ENCODE peak calls at places on chromosomes 3 and 15, in five cellular contexts. T is BE2C, G is WTC11, H is nephron progenitor cell, I is spleen. C is an unnamed sample.

GRCh38 chr3:151156618-151157216 is 46.3 kb downstream of the GPR171 start:
- DNase-seq in H (peak), T (peak), G (peak), I (no peak), C (no peak)

GRCh38 chr15:65916664-65917406 is 47.5 kb downstream of the RAB11A start:
- DNase-seq in I (peak), G (peak), H (peak), T (peak), C (peak)

GRCh38 chr3:132343018-132343612 is 25.9 kb downstream of the ACP3 start:
- DNase-seq in I (no peak), T (peak), G (peak), H (peak), C (no peak)

GRCh38 chr3:42403737-42404136 is 6.7 kb downstream of the LYZL4 start:
- DNase-seq in I (no peak), H (no peak), G (no peak), T (no peak), C (no peak)

GRCh38 chr3:31878231-31878838 is 102.7 kb downstream of the OSBPL10 start:
- DNase-seq in H (no peak), G (no peak), T (no peak), I (no peak), C (no peak)

GRCh38 chr15:40695469-40695910 is 516 bp downstream of the RAD51 start:
- DNase-seq in I (no peak), T (no peak), G (no peak), H (no peak), C (no peak)

GRCh38 chr15:66679657-66680108 is 22.4 kb upstream of the SMAD6 start:
- DNase-seq in G (peak), H (no peak), T (peak), I (no peak), C (peak)

GRCh38 chr3:14404396-14405119 is 2.2 kb downstream of the SLC6A6 start:
- DNase-seq in H (no peak), G (no peak), T (no peak), I (no peak), C (no peak)

GRCh38 chr15:60076582-60077263 is 72.6 kb downstream of the FOXB1 start:
- DNase-seq in G (no peak), T (no peak), I (no peak), H (no peak), C (no peak)

GRCh38 chr3:122786067-122786466 is 7.6 kb downstream of the HSPBAP1 start:
- DNase-seq in I (no peak), H (no peak), G (no peak), T (no peak), C (no peak)

GRCh38 chr15:68642491-68642845 is 63.7 kb downstream of the CORO2B start:
- DNase-seq in G (no peak), T (no peak), I (peak), H (no peak), C (no peak)
- TF ChIP-seq CTCF in G (no peak), T (no peak), I (no peak), H (no peak), C (no peak)

DNA sequence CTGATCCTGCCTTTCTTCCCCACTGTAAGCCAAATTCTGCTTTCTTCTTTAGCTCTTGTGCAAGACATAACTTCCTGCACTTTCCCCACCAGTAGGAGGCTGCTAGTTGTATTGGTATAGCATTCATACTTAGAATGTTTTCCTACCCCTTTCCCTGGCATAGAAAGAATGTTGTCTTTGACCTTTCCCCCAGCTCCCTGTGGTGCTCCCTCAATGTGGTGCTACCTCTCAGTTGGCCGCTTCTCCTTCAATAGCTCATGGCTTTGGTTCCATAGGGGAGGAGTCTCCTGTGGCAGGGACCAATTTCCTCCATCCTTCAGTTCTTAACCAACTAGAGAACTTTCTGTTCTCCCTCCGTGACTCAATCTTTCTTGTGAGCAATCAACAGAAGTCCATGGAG is 67.5 kb upstream of the AKAP13 start:
- DNase-seq in H (no peak), T (no peak), I (no peak), G (no peak), C (no peak)
- TF ChIP-seq CTCF in H (no peak), T (no peak), I (no peak), G (no peak), C (no peak)

DNA sequence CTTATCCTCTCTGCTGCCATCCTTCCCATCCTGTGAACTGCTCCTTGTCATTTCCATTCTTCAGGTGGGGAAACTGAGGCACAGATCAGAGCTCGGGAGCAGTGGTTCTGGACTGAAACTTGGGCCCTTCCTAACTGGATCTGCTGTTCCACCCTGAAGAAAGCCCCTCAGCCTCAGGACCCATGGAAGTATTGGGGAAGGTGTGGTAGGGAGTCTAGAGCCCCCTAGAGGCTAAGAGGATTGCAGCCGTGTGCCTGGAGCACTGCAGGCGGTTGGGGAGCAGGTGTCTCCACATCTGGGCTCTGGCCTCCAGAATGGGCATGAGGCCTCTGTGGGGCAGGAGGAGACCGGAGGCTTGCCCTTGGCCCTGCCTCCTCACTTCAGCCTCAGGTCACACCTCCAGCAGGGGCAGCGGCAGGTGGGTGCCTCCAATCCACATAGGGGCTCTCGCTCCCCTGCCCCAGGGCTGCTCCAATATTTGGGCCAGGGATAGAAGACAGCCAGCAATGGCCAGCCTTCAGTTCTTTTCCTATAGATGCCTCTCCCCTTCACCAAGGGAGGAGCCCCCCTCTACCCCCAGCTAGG is 28.1 kb downstream of the DNAJB8 start:
- DNase-seq in H (no peak), T (no peak), G (peak), I (no peak), C (no peak)
- TF ChIP-seq CTCF in H (peak), T (peak), G (peak), I (peak), C (peak)

GRCh38 chr3:52388933-52389332 is 56.0 kb downstream of the SEMA3G start:
- DNase-seq in T (no peak), H (no peak), G (no peak), I (no peak), C (no peak)
- TF ChIP-seq CTCF in T (no peak), H (no peak), G (no peak), I (no peak), C (no peak)

GRCh38 chr15:49620658-49621326 is at the start of the genes DTWD1 and FAM227B:
- DNase-seq in G (peak), T (peak), H (peak), I (peak), C (peak)

GRCh38 chr15:49620174-49620573 is 444 bp downstream of the FAM227B start:
- DNase-seq in G (no peak), T (no peak), I (no peak), H (no peak), C (no peak)

GRCh38 chr15:49624046-49624445 is 3.2 kb downstream of the DTWD1 start:
- DNase-seq in G (no peak), I (no peak), T (no peak), H (no peak), C (no peak)

GRCh38 chr15:49621327-49622210 is 721 bp downstream of the DTWD1 start:
- DNase-seq in T (no peak), I (no peak), G (no peak), H (no peak), C (no peak)

GRCh38 chr15:49622561-49622960 is 1.7 kb downstream of the DTWD1 start:
- DNase-seq in I (no peak), T (no peak), H (no peak), G (no peak), C (no peak)
- TF ChIP-seq CTCF in I (no peak), T (peak), H (no peak), G (no peak), C (no peak)

DNA sequence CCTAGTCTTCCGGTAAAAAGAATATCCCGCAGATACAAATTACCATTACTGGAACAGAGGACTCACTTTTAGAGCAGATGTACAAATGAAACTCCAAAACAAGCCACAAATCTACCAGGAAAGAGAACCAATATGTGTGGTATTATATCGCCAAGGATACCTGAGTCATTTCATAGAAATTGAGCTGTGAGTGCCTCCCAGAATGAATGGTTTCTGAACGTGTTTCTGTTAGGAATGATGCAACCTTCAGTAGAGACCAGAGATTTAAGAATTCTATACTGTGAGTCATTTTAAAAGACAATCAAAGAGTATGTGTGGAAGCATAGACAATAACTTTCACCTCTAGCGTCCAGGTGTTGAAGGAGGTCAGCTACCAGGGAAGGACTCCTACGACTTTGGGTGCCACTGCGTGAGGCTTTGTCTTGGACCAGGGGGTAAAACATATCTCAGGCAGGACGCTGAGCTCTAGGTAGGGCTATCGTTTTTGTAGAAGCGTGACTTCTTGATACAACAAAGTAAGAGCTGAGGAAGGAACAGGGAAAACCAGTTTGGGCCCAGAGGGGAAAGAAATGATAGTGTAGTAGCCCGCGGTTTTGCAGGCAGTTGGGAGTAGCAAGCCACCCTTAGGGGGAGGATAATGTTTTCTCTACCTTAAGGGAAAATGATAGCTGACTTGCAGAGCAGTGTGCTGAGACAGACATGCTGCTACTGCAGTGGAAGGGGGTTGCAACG is 210.5 kb downstream of the TP63 start:
- DNase-seq in G (no peak), T (no peak), I (no peak), H (no peak), C (no peak)
- TF ChIP-seq CTCF in G (no peak), T (no peak), I (no peak), H (no peak), C (no peak)

GRCh38 chr3:81218023-81218422 is 543.4 kb downstream of the GBE1 start:
- DNase-seq in T (peak), G (peak), I (no peak), H (peak), C (no peak)
- TF ChIP-seq CTCF in T (peak), G (no peak), I (no peak), H (peak), C (no peak)

GRCh38 chr15:70182858-70183695 is 85.4 kb upstream of the TLE3 start:
- DNase-seq in H (no peak), I (peak), G (peak), T (no peak), C (no peak)
- TF ChIP-seq CTCF in H (no peak), I (no peak), G (no peak), T (peak), C (no peak)

C was measured in glutamatergic neuron.